ENCODE peak calls at places on chromosomes 2 and 18, in eight cellular contexts. M is naive thymus-derived CD8-positive, alpha-beta T cell; U is KBM-7; K is iPS DF 6.9; C is cardiac fibroblast; X is lung; T is posterior cingulate gyrus; E is putamen. S is an unnamed sample.

GRCh38 chr2:101306410-101306809 is 2.1 kb downstream of the RNF149 start:
- DNase-seq in M (no peak), U (no peak), K (no peak), C (peak), X (no peak), T (no peak), E (no peak), S (no peak)

GRCh38 chr2:181264016-181264415 is 193.2 kb upstream of the ITGA4 start:
- DNase-seq in M (no peak), U (no peak), K (no peak), C (no peak), X (no peak), T (no peak), E (no peak), S (no peak)

GRCh38 chr2:206642075-206643025 is at the start of gene FAM237A:
- DNase-seq in M (peak), U (peak), K (peak), C (peak), X (no peak), T (peak), E (peak), S (peak)

GRCh38 chr2:31341351-31341750 is 73.2 kb downstream of the XDH start:
- DNase-seq in M (no peak), U (no peak), K (no peak), C (no peak), X (no peak), T (no peak), E (no peak), S (no peak)

GRCh38 chr2:8412586-8412985 is 269.3 kb upstream of the ID2 start:
- DNase-seq in M (no peak), U (no peak), K (no peak), C (peak), X (no peak), T (no peak), E (peak), S (peak)

GRCh38 chr2:174952607-174953006 is 52.6 kb downstream of the CHN1 start:
- DNase-seq in M (no peak), U (no peak), K (no peak), C (no peak), X (no peak), T (no peak), E (no peak), S (no peak)

GRCh38 chr2:43075054-43075593 is 151.3 kb downstream of the ZFP36L2 start:
- DNase-seq in M (no peak), U (no peak), K (no peak), C (peak), X (peak), T (no peak), E (no peak), S (no peak)

GRCh38 chr2:134206573-134206972 is 47.3 kb upstream of the MGAT5 start:
- DNase-seq in M (no peak), U (peak), K (no peak), C (peak), X (no peak), T (no peak), E (no peak), S (no peak)

GRCh38 chr18:73638709-73639108 is 508.9 kb downstream of the FBXO15 start:
- DNase-seq in M (no peak), U (no peak), K (no peak), C (peak), X (no peak), T (no peak), E (no peak), S (no peak)

GRCh38 chr18:55546873-55547704 is 40.9 kb downstream of the TCF4 start:
- DNase-seq in M (no peak), U (no peak), K (no peak), C (peak), X (no peak), T (peak), E (no peak), S (peak)

GRCh38 chr18:78621141-78621540 is 358.5 kb upstream of the SALL3 start:
- DNase-seq in M (no peak), U (no peak), K (no peak), C (no peak), X (no peak), T (no peak), E (no peak), S (no peak)

GRCh38 chr18:73691624-73692023 is 456.0 kb downstream of the FBXO15 start:
- DNase-seq in M (no peak), U (no peak), K (no peak), C (no peak), X (no peak), T (no peak), E (no peak), S (no peak)

GRCh38 chr18:42969366-42969765 is 146.1 kb downstream of the RIT2 start:
- DNase-seq in M (no peak), U (no peak), K (no peak), C (no peak), X (no peak), T (no peak), E (no peak), S (no peak)

GRCh38 chr18:67600181-67600631 is 83.7 kb upstream of the DSEL start:
- DNase-seq in M (no peak), U (no peak), K (no peak), C (peak), X (no peak), T (no peak), E (no peak), S (peak)

GRCh38 chr2:99910903-99911302 is 231.5 kb downstream of the AFF3 start:
- DNase-seq in M (no peak), U (no peak), K (no peak), C (no peak), X (no peak), T (no peak), E (no peak), S (no peak)

GRCh38 chr2:74985983-74986382 is 27.5 kb downstream of the POLE4 start:
- DNase-seq in M (no peak), U (no peak), K (no peak), C (no peak), X (no peak), T (no peak), E (no peak), S (no peak)

GRCh38 chr2:104678181-104678580 is 175.7 kb upstream of the POU3F3 start:
- DNase-seq in M (no peak), U (peak), K (no peak), C (no peak), X (no peak), T (no peak), E (no peak), S (no peak)

GRCh38 chr2:9071032-9071431 is 67.5 kb upstream of the MBOAT2 start:
- DNase-seq in M (no peak), U (no peak), K (no peak), C (no peak), X (no peak), T (no peak), E (no peak), S (peak)

GRCh38 chr18:77066689-77067088 is 65.9 kb downstream of the MBP start:
- DNase-seq in M (no peak), U (no peak), K (no peak), C (no peak), X (no peak), T (no peak), E (no peak), S (peak)

GRCh38 chr2:191145769-191146471 is 4.9 kb downstream of the STAT4 start:
- DNase-seq in M (no peak), U (no peak), K (no peak), C (no peak), X (no peak), T (no peak), E (no peak), S (no peak)

GRCh38 chr2:59888015-59888414 is 665.4 kb downstream of the BCL11A start:
- DNase-seq in M (peak), U (peak), K (no peak), C (no peak), X (no peak), T (no peak), E (no peak), S (peak)

GRCh38 chr2:27494944-27495554 is at the start of gene FNDC4:
- DNase-seq in M (peak), U (no peak), K (no peak), C (peak), X (no peak), T (peak), E (no peak), S (peak)

GRCh38 chr2:156892449-156893335 is 364.8 kb upstream of the GALNT5 start:
- DNase-seq in M (peak), U (peak), K (peak), C (peak), X (no peak), T (no peak), E (no peak), S (peak)

GRCh38 chr18:568731-569130 is 11.4 kb upstream of the CETN1 start:
- DNase-seq in M (no peak), U (no peak), K (no peak), C (no peak), X (no peak), T (no peak), E (no peak), S (no peak)

GRCh38 chr18:49168970-49169619 is 218.3 kb upstream of the SMAD7 start:
- DNase-seq in M (no peak), U (no peak), K (no peak), C (no peak), X (peak), T (no peak), E (no peak), S (peak)

GRCh38 chr2:31235504-31235902 is 1.6 kb downstream of the EHD3 start:
- DNase-seq in M (no peak), U (no peak), K (no peak), C (peak), X (no peak), T (no peak), E (no peak), S (peak)

GRCh38 chr2:153476491-153477095 is 2.0 kb downstream of the RPRM start:
- DNase-seq in M (no peak), U (no peak), K (no peak), C (no peak), X (no peak), T (no peak), E (no peak), S (peak)

GRCh38 chr18:77187201-77187600 is 54.6 kb upstream of the MBP start:
- DNase-seq in M (no peak), U (no peak), K (no peak), C (no peak), X (no peak), T (no peak), E (no peak), S (no peak)

GRCh38 chr2:2104331-2104730 is 226.7 kb downstream of the MYT1L start:
- DNase-seq in M (no peak), U (no peak), K (no peak), C (no peak), X (no peak), T (no peak), E (no peak), S (no peak)

GRCh38 chr18:59228361-59228760 is 8.4 kb downstream of the GRP start:
- DNase-seq in M (no peak), U (no peak), K (no peak), C (no peak), X (no peak), T (no peak), E (no peak), S (no peak)

GRCh38 chr2:58494059-58494458 is 252.9 kb upstream of the FANCL start:
- DNase-seq in M (no peak), U (no peak), K (no peak), C (no peak), X (no peak), T (no peak), E (peak), S (no peak)

GRCh38 chr2:171852489-171852888 is 41.6 kb downstream of the SLC25A12 start:
- DNase-seq in M (no peak), U (no peak), K (no peak), C (no peak), X (no peak), T (no peak), E (no peak), S (no peak)

GRCh38 chr2:199144036-199144435 is 313.7 kb downstream of the SATB2 start:
- DNase-seq in M (no peak), U (no peak), K (no peak), C (peak), X (no peak), T (no peak), E (no peak), S (no peak)

GRCh38 chr2:33275689-33276444 is 200.6 kb upstream of the RASGRP3 start:
- DNase-seq in M (no peak), U (peak), K (no peak), C (peak), X (no peak), T (no peak), E (no peak), S (peak)

GRCh38 chr2:106195456-106195855 is 1.4 kb upstream of the UXS1 start:
- DNase-seq in M (no peak), U (no peak), K (no peak), C (no peak), X (no peak), T (no peak), E (no peak), S (no peak)

GRCh38 chr18:7696846-7697245 is 129.7 kb downstream of the PTPRM start:
- DNase-seq in M (no peak), U (no peak), K (no peak), C (peak), X (no peak), T (no peak), E (no peak), S (no peak)

GRCh38 chr18:48546411-48546810 is 7.6 kb downstream of the CTIF start:
- DNase-seq in M (no peak), U (no peak), K (no peak), C (peak), X (no peak), T (no peak), E (no peak), S (peak)

GRCh38 chr2:96145028-96145939 is at the start of gene DUSP2:
- DNase-seq in M (peak), U (peak), K (no peak), C (peak), X (peak), T (peak), E (peak), S (peak)

GRCh38 chr18:76426738-76427305 is 68.2 kb downstream of the ZNF516 start:
- DNase-seq in M (no peak), U (peak), K (peak), C (no peak), X (peak), T (no peak), E (no peak), S (peak)

GRCh38 chr2:219608399-219608964 is 10.8 kb downstream of the STK11IP start:
- DNase-seq in M (no peak), U (no peak), K (no peak), C (no peak), X (no peak), T (no peak), E (no peak), S (no peak)

S was measured in ELF-1.